ENCODE peak calls at places on chromosomes 2 and 18, in eight cellular contexts. H, Z, M, E, C, I, X and S are unnamed samples.
A peak's percentile ranks its signal among the peaks of the same experiment; 100 is the strongest.

GRCh38 chr2:69911985-69912563 is 2.8 kb upstream of the MXD1 start:
- DNase-seq in H (peak; percentile 58), Z (no peak), M (no peak), E (no peak), C (no peak), I (no peak), X (peak; percentile 69), S (no peak)

GRCh38 chr18:26556573-26556972 is 8.2 kb upstream of the KCTD1 start:
- DNase-seq in H (no peak), Z (no peak), M (peak; percentile 29), E (no peak), C (no peak), I (no peak), X (no peak), S (no peak)

GRCh38 chr2:10277293-10278028 is 25.2 kb upstream of the HPCAL1 start:
- DNase-seq in H (no peak), Z (peak; percentile 72), M (no peak), E (no peak), C (no peak), I (peak; percentile 65), X (no peak), S (no peak)

GRCh38 chr2:141947715-141948114 is 183.1 kb downstream of the LRP1B start:
- DNase-seq in H (no peak), Z (no peak), M (no peak), E (no peak), C (no peak), I (no peak), X (no peak), S (no peak)

GRCh38 chr2:234863043-234863934 is 88.5 kb upstream of the SH3BP4 start:
- DNase-seq in H (peak; percentile 86), Z (no peak), M (no peak), E (no peak), C (no peak), I (no peak), X (peak; percentile 91), S (peak; percentile 34)

GRCh38 chr2:99066602-99067001 is 74.9 kb upstream of the C2orf15 start:
- DNase-seq in H (peak; percentile 55), Z (no peak), M (peak; percentile 61), E (no peak), C (no peak), I (no peak), X (peak; percentile 58), S (no peak)

GRCh38 chr2:203928849-203929248 is 7.7 kb upstream of the ICOS start:
- DNase-seq in H (peak; percentile 37), Z (no peak), M (no peak), E (no peak), C (no peak), I (no peak), X (peak; percentile 18), S (no peak)

GRCh38 chr18:61972389-61973264 is 79.8 kb upstream of the RNF152 start:
- DNase-seq in H (no peak), Z (no peak), M (no peak), E (no peak), C (no peak), I (no peak), X (no peak), S (no peak)

GRCh38 chr2:217807025-217807424 is 195.8 kb downstream of the TNS1 start:
- DNase-seq in H (no peak), Z (no peak), M (no peak), E (no peak), C (no peak), I (no peak), X (no peak), S (no peak)

GRCh38 chr2:234881413-234882241 is 70.2 kb upstream of the SH3BP4 start:
- DNase-seq in H (peak; percentile 86), Z (peak; percentile 90), M (peak; percentile 25), E (peak; percentile 77), C (peak; percentile 16), I (peak; percentile 91), X (peak; percentile 92), S (peak; percentile 66)

GRCh38 chr2:128622371-128622770 is 303.7 kb upstream of the HS6ST1 start:
- DNase-seq in H (no peak), Z (peak; percentile 48), M (no peak), E (peak; percentile 48), C (no peak), I (peak; percentile 64), X (no peak), S (no peak)

GRCh38 chr2:230097841-230098240 is 29.1 kb upstream of the SLC16A14 start:
- DNase-seq in H (peak; percentile 26), Z (no peak), M (no peak), E (no peak), C (no peak), I (no peak), X (peak; percentile 50), S (no peak)

GRCh38 chr2:71045841-71046495 is 22.5 kb upstream of the NAGK start:
- DNase-seq in H (no peak), Z (no peak), M (no peak), E (no peak), C (no peak), I (no peak), X (no peak), S (no peak)

GRCh38 chr2:26652361-26653041 is 11.3 kb upstream of the CIB4 start:
- DNase-seq in H (no peak), Z (no peak), M (no peak), E (no peak), C (no peak), I (peak; percentile 42), X (no peak), S (peak; percentile 11)

GRCh38 chr2:151032741-151033152 is 228.9 kb downstream of the RBM43 start:
- DNase-seq in H (peak; percentile 79), Z (no peak), M (no peak), E (no peak), C (no peak), I (no peak), X (peak; percentile 36), S (no peak)

GRCh38 chr2:227191367-227191766 is 26.9 kb downstream of the COL4A3 start:
- DNase-seq in H (no peak), Z (no peak), M (no peak), E (no peak), C (no peak), I (no peak), X (no peak), S (no peak)

GRCh38 chr2:203802277-203803045 is 65.1 kb upstream of the CTLA4 start:
- DNase-seq in H (peak; percentile 23), Z (no peak), M (no peak), E (no peak), C (no peak), I (no peak), X (no peak), S (no peak)

GRCh38 chr2:193963472-193964119 is 1693.4 kb upstream of the SLC39A10 start:
- DNase-seq in H (peak; percentile 41), Z (no peak), M (no peak), E (no peak), C (no peak), I (no peak), X (peak; percentile 60), S (no peak)

GRCh38 chr2:55620123-55620779 is 2.8 kb upstream of the PPP4R3B start:
- DNase-seq in H (peak; percentile 30), Z (no peak), M (no peak), E (no peak), C (no peak), I (no peak), X (peak; percentile 40), S (no peak)

GRCh38 chr18:75164479-75164878 is 44.5 kb downstream of the PTGR3 start:
- DNase-seq in H (no peak), Z (no peak), M (no peak), E (no peak), C (no peak), I (no peak), X (no peak), S (no peak)

GRCh38 chr18:27803957-27804356 is 373.0 kb downstream of the CDH2 start:
- DNase-seq in H (peak; percentile 41), Z (no peak), M (no peak), E (no peak), C (no peak), I (no peak), X (peak; percentile 36), S (no peak)

GRCh38 chr2:238015705-238016104 is 45.1 kb upstream of the SCLY start:
- DNase-seq in H (no peak), Z (no peak), M (no peak), E (no peak), C (no peak), I (no peak), X (no peak), S (no peak)

GRCh38 chr18:9614401-9615279 is at the start of gene PPP4R1:
- DNase-seq in H (peak; percentile 73), Z (peak; percentile 93), M (no peak), E (peak; percentile 90), C (peak; percentile 73), I (peak; percentile 92), X (peak; percentile 84), S (peak; percentile 42)

GRCh38 chr2:222862068-222862914 is 1.5 kb downstream of the ACSL3 start:
- DNase-seq in H (peak; percentile 39), Z (no peak), M (no peak), E (no peak), C (no peak), I (no peak), X (peak; percentile 51), S (no peak)

GRCh38 chr2:39728941-39729351 is 50.1 kb downstream of the THUMPD2 start:
- DNase-seq in H (peak; percentile 18), Z (no peak), M (no peak), E (no peak), C (peak; percentile 15), I (peak; percentile 67), X (peak; percentile 55), S (no peak)
- TF ChIP-seq CTCF in H (peak; percentile 74), Z (peak; percentile 62), M (peak; percentile 71), E (peak; percentile 60), C (peak; percentile 85), I (peak; percentile 69), X (peak; percentile 82), S (no peak)

GRCh38 chr18:8507361-8507760 is 101.9 kb upstream of the RAB12 start:
- DNase-seq in H (peak; percentile 5), Z (no peak), M (no peak), E (no peak), C (no peak), I (no peak), X (no peak), S (no peak)
- TF ChIP-seq CTCF in H (no peak), Z (no peak), M (peak; percentile 48), E (no peak), C (peak; percentile 50), I (peak; percentile 23), X (peak; percentile 13), S (no peak)

GRCh38 chr2:20722592-20722991 is 55.6 kb downstream of the GDF7 start:
- DNase-seq in H (no peak), Z (no peak), M (no peak), E (no peak), C (no peak), I (no peak), X (no peak), S (no peak)
- TF ChIP-seq CTCF in H (no peak), Z (no peak), M (no peak), E (no peak), C (no peak), I (no peak), X (no peak), S (no peak)

GRCh38 chr2:25334482-25334881 is 7.2 kb downstream of the DNMT3A start:
- DNase-seq in H (no peak), Z (no peak), M (no peak), E (no peak), C (no peak), I (no peak), X (no peak), S (no peak)
- TF ChIP-seq CTCF in H (no peak), Z (no peak), M (no peak), E (no peak), C (no peak), I (no peak), X (no peak), S (no peak)

GRCh38 chr2:108074150-108074549 is 87.8 kb downstream of the SLC5A7 start:
- DNase-seq in H (no peak), Z (no peak), M (no peak), E (no peak), C (no peak), I (no peak), X (no peak), S (no peak)
- TF ChIP-seq CTCF in H (no peak), Z (no peak), M (no peak), E (no peak), C (no peak), I (no peak), X (no peak), S (no peak)